ENCODE peak calls at places on chromosomes 13 and 19, in four cellular contexts. L is colonic mucosa; N is HEK293T; Y is stimulated activated CD4-positive, alpha-beta T cell treated with anti-CD3 and anti-CD28 coated beads, Interleukin-2, amount 100 ng/mL, for 24 hours. R is an unnamed sample.

GRCh38 chr13:32674503-32674902 is 88.3 kb downstream of the PDS5B start:
- DNase-seq in N (no peak), L (no peak), Y (no peak), R (no peak)

GRCh38 chr13:37211542-37211941 is 106.1 kb upstream of the CSNK1A1L start:
- DNase-seq in N (no peak), Y (no peak), L (no peak), R (no peak)

GRCh38 chr13:52053460-52053859 is 29.0 kb downstream of the UTP14C start:
- DNase-seq in Y (no peak), L (no peak), N (no peak), R (no peak)

GRCh38 chr13:67134322-67135129 is 95.6 kb downstream of the PCDH9 start:
- DNase-seq in Y (no peak), L (no peak), N (peak), R (no peak)

GRCh38 chr13:27638521-27638920 is 16.8 kb downstream of the POLR1D start:
- DNase-seq in N (no peak), Y (no peak), L (no peak), R (no peak)

GRCh38 chr13:99354371-99354951 is 47.3 kb upstream of the GPR183 start:
- DNase-seq in N (no peak), Y (peak), L (no peak), R (no peak)

GRCh38 chr13:34458756-34459462 is 483.2 kb upstream of the NBEA start:
- DNase-seq in L (no peak), Y (no peak), N (no peak), R (no peak)

GRCh38 chr13:30572859-30573275 is 44.9 kb upstream of the USPL1 start:
- DNase-seq in N (no peak), L (no peak), Y (no peak), R (peak)

GRCh38 chr19:6248856-6249255 is 30.9 kb downstream of the MLLT1 start:
- DNase-seq in L (no peak), Y (no peak), N (no peak), R (peak)

GRCh38 chr19:8361921-8362793 is 1.8 kb upstream of the ANGPTL4 start:
- DNase-seq in Y (peak), L (peak), N (no peak), R (peak)

GRCh38 chr19:29379257-29379986 is 146.4 kb upstream of the VSTM2B start:
- DNase-seq in L (peak), N (no peak), Y (no peak), R (no peak)

GRCh38 chr19:53196777-53197396 is 3.7 kb upstream of the ZNF665 start:
- DNase-seq in L (peak), N (peak), Y (peak), R (peak)

GRCh38 chr19:21143846-21144245 is 2.0 kb downstream of the ZNF431 start:
- DNase-seq in N (no peak), Y (no peak), L (no peak), R (no peak)

GRCh38 chr19:37078717-37079032 is 442 bp downstream of the ZNF420 start:
- DNase-seq in Y (no peak), L (no peak), N (no peak), R (no peak)

GRCh38 chr19:15161028-15161984 is 39.5 kb downstream of the NOTCH3 start:
- DNase-seq in N (peak), L (no peak), Y (peak), R (peak)

GRCh38 chr13:110194456-110194855 is 112.5 kb downstream of the COL4A1 start:
- DNase-seq in Y (no peak), L (no peak), N (no peak), R (no peak)

GRCh38 chr19:40219721-40220276 is 1.6 kb upstream of the TTC9B start:
- DNase-seq in N (no peak), L (no peak), Y (no peak), R (peak)

GRCh38 chr13:69264362-69265334 is 843.0 kb upstream of the ATXN8OS start:
- DNase-seq in N (no peak), L (no peak), Y (no peak), R (no peak)

GRCh38 chr19:45577111-45577905 is 7.3 kb downstream of the OPA3 start:
- DNase-seq in L (peak), N (no peak), Y (no peak), R (no peak)

GRCh38 chr19:2290441-2291184 is 8.6 kb upstream of the PEAK3 start:
- DNase-seq in L (peak), Y (peak), N (no peak), R (no peak)

GRCh38 chr19:8635422-8635821 is 5.0 kb downstream of the NFILZ start:
- DNase-seq in N (no peak), Y (no peak), L (no peak), R (no peak)